ENCODE peak calls at places on chromosome 17, in ten cellular contexts. F, Y, Q, H, K, R, A, E, U and N are unnamed samples.
A peak's percentile ranks its signal among the peaks of the same experiment; 100 is the strongest.

GRCh38 chr17:77440571-77440981 is 299.8 kb downstream of the SEC14L1 start:
- DNase-seq in A (no peak), Q (no peak), H (peak; percentile 55), E (no peak), K (no peak), F (no peak), Y (no peak), R (no peak), U (no peak), N (no peak)

GRCh38 chr17:63399856-63400255 is 46.2 kb downstream of the CYB561 start:
- DNase-seq in U (peak; percentile 52), K (peak; percentile 77), A (no peak), H (no peak), Q (no peak), R (no peak), E (peak; percentile 75), F (peak; percentile 81), Y (no peak), N (no peak)

GRCh38 chr17:76154292-76154691 is 13.2 kb upstream of the FOXJ1 start:
- DNase-seq in Y (no peak), K (no peak), A (no peak), Q (no peak), R (no peak), U (no peak), H (no peak), F (no peak), E (no peak), N (no peak)

GRCh38 chr17:17377071-17377487 is 73.9 kb downstream of the NT5M start:
- DNase-seq in E (no peak), A (no peak), U (no peak), Q (no peak), Y (no peak), R (no peak), F (no peak), H (no peak), K (no peak), N (no peak)

GRCh38 chr17:78716814-78717393 is 65.2 kb downstream of the CYTH1 start:
- DNase-seq in H (no peak), U (peak; percentile 80), Y (no peak), A (peak; percentile 80), K (peak; percentile 54), F (peak; percentile 72), Q (no peak), R (peak; percentile 71), E (peak; percentile 41), N (peak; percentile 86)

GRCh38 chr17:39235555-39236221 is 9.9 kb upstream of the STAC2 start:
- DNase-seq in A (peak; percentile 46), U (no peak), R (peak; percentile 89), K (peak; percentile 64), Y (peak; percentile 77), F (no peak), Q (peak; percentile 94), E (peak; percentile 72), H (peak; percentile 33), N (peak; percentile 7)

GRCh38 chr17:50608700-50609375 is 25.8 kb upstream of the ABCC3 start:
- DNase-seq in R (no peak), Q (no peak), F (no peak), A (no peak), H (no peak), K (no peak), Y (no peak), E (no peak), U (no peak), N (no peak)

GRCh38 chr17:37342589-37342988 is 33.2 kb upstream of the C17orf78 start:
- DNase-seq in Q (no peak), U (no peak), Y (no peak), F (no peak), A (no peak), K (no peak), E (no peak), H (no peak), R (no peak), N (no peak)

GRCh38 chr17:75010683-75011406 is 1.6 kb upstream of the MRPL58 start:
- DNase-seq in E (peak; percentile 42), H (no peak), U (peak; percentile 64), Y (no peak), Q (peak; percentile 75), K (peak; percentile 48), A (peak; percentile 79), F (peak; percentile 81), R (peak; percentile 64), N (no peak)

GRCh38 chr17:75013077-75013391 is 564 bp downstream of the MRPL58 start:
- DNase-seq in A (no peak), K (no peak), Q (no peak), Y (no peak), U (no peak), F (no peak), R (no peak), E (no peak), H (no peak), N (no peak)

GRCh38 chr17:75009139-75009724 is 3.2 kb upstream of the MRPL58 start:
- DNase-seq in A (no peak), Q (no peak), H (no peak), F (no peak), U (no peak), E (no peak), R (no peak), Y (no peak), K (no peak), N (no peak)

GRCh38 chr17:75011788-75012319 is 616 bp upstream of the MRPL58 start:
- DNase-seq in Q (no peak), K (peak; percentile 85), U (no peak), E (peak; percentile 80), H (no peak), R (no peak), F (peak; percentile 73), A (no peak), Y (no peak), N (peak; percentile 77)

DNA sequence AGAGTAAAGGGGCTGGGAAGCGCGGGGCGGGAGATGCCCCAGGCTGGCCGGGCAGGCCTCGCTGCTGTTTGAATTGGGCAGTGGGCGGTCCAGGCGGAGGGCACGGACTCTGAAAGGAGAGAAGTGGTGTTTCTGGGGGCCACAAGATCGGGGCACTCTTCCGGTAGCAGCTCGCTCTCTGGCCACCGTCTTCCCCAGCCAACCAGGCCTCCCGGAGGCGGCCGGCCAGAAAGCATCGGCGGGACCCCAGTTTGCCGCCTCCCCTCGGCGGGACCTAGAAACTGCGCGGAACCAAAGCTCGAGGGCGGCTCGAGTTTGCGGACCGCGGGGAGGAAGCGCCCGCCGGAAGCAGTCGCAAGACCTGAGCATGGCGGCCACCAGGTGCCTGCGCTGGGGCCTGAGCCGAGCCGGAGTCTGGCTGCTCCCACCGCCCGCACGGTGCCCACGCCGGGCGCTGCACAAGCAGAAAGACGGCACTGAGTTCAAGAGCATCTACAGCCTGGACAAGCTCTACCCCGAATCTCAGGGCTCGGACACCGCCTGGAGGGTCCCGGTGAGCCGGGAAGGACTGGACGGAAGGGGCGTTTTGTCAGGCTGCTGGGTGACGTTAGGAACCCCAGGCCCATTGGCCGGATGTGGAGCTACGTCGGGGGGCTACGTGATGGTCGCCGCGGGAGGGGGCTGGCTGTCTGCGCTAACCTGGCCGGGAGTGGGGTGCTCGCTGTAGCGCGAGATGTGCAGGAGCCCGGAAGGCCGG is at the start of gene MRPL58:
- DNase-seq in H (peak; percentile 92), K (peak; percentile 91), U (peak; percentile 88), E (peak; percentile 87), Q (peak; percentile 97), Y (peak; percentile 94), R (peak; percentile 94), A (peak; percentile 79), F (peak; percentile 84), N (peak; percentile 81)
- TF ChIP-seq CTCF in H (peak; percentile 73), K (peak; percentile 78), U (peak; percentile 45), E (peak; percentile 50), Q (peak; percentile 55), Y (peak; percentile 39), R (peak; percentile 36), A (peak; percentile 67), F (peak; percentile 55), N (peak; percentile 44)

GRCh38 chr17:45430006-45430737 is 2.5 kb downstream of the ARHGAP27 start:
- DNase-seq in F (no peak), H (peak; percentile 24), K (no peak), Y (no peak), E (no peak), R (no peak), Q (peak; percentile 63), U (no peak), A (no peak), N (no peak)

GRCh38 chr17:45430738-45431530 is 1.7 kb downstream of the ARHGAP27 start:
- DNase-seq in Q (peak; percentile 89), A (no peak), U (peak; percentile 86), R (no peak), H (peak; percentile 90), E (no peak), Y (peak; percentile 86), K (no peak), F (no peak), N (peak; percentile 62)

GRCh38 chr17:45431531-45432404 is 902 bp downstream of the ARHGAP27 start:
- DNase-seq in A (peak; percentile 75), E (peak; percentile 41), Y (peak; percentile 91), F (peak; percentile 46), Q (peak; percentile 99), U (peak; percentile 97), H (peak; percentile 92), K (peak; percentile 40), R (peak; percentile 83), N (peak; percentile 75)

GRCh38 chr17:45433136-45433535 is 466 bp upstream of the ARHGAP27 start:
- DNase-seq in E (no peak), U (no peak), A (no peak), F (no peak), Q (no peak), H (peak; percentile 41), K (no peak), R (no peak), Y (no peak), N (no peak)

GRCh38 chr17:45432405-45433113 is at the start of gene ARHGAP27:
- DNase-seq in E (no peak), U (peak; percentile 90), Y (no peak), K (no peak), R (no peak), F (peak; percentile 77), H (peak; percentile 49), A (peak; percentile 39), Q (peak; percentile 76), N (peak; percentile 76)
- TF ChIP-seq CTCF in E (no peak), U (no peak), Y (no peak), K (no peak), R (no peak), F (no peak), H (no peak), A (no peak), Q (no peak), N (no peak)

DNA sequence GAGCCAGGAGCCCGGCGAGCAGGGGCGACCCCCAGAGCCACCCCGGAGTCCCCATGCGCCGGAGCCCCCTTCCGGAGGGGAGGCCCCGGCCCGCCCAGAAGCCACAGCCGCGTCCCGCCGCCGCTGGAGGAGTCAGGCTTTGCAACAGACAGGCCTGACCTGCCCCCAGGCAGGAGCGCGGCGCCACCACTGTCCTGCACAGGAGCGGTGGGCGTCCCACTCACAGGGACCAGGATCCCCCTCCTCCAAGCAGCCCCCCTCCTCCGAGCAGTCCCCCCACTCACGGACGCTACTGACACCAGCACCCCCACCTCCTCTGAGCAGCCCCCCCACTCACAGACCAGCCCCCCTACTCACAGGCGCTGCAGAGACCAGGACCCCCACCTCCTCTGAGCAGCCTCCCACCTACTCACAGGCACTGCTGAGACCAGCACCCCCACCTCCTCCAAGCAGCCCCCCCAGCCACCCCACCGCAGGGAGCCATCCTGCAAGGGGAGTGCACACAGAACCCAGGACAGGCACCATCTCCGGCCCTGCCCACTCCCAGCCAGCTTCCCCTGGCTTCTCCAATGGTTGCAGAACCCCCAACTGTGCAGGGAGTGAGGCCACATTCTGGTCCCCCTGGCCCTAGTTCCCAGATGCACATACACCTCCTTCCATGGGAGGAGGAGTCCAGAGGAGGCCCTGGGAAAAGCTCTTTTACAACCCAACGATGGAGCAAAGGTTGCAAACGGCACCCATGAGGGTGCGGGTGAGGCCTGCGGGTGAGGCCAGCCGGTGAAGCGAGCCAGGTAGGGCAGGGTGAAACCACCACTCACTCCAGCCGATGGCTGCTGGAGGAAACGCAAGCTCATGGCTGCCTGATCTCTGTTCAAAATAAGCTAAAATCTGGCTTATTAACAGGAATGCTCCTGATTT is 69.9 kb downstream of the ABR start:
- DNase-seq in U (peak; percentile 91), E (no peak), A (no peak), H (no peak), Q (peak; percentile 75), K (no peak), F (no peak), R (peak; percentile 53), Y (peak; percentile 63), N (no peak)
- TF ChIP-seq CTCF in U (no peak), E (no peak), A (no peak), H (no peak), Q (peak; percentile 27), K (no peak), F (no peak), R (no peak), Y (no peak), N (no peak)

GRCh38 chr17:15947331-15947730 is 2.4 kb downstream of the ADORA2B start:
- DNase-seq in Q (no peak), A (peak; percentile 90), K (peak; percentile 58), U (peak; percentile 64), R (no peak), F (no peak), Y (no peak), H (peak; percentile 38), E (peak; percentile 45), N (no peak)

GRCh38 chr17:15946611-15947120 is 1.7 kb downstream of the ADORA2B start:
- DNase-seq in E (no peak), A (no peak), Q (no peak), K (peak; percentile 40), U (peak; percentile 63), H (peak; percentile 35), R (no peak), Y (no peak), F (no peak), N (no peak)

GRCh38 chr17:15945493-15946209 is 721 bp downstream of the ADORA2B start:
- DNase-seq in E (no peak), U (peak; percentile 64), H (peak; percentile 48), K (peak; percentile 30), Y (no peak), A (peak; percentile 36), F (no peak), R (no peak), Q (no peak), N (no peak)

GRCh38 chr17:15943971-15944719 is 785 bp upstream of the ADORA2B start:
- DNase-seq in Y (no peak), E (no peak), Q (no peak), A (no peak), R (no peak), K (no peak), H (no peak), F (no peak), U (no peak), N (no peak)

GRCh38 chr17:15944720-15945492 is at the start of gene ADORA2B:
- DNase-seq in A (peak; percentile 70), H (peak; percentile 71), Q (peak; percentile 88), E (peak; percentile 88), U (peak; percentile 78), K (peak; percentile 87), Y (peak; percentile 72), F (peak; percentile 41), R (peak; percentile 75), N (peak; percentile 71)
- TF ChIP-seq CTCF in A (peak; percentile 65), H (no peak), Q (peak; percentile 72), E (peak; percentile 23), U (peak; percentile 51), K (peak; percentile 16), Y (peak; percentile 63), F (peak; percentile 40), R (peak; percentile 71), N (peak; percentile 40)